ENCODE peak calls at places on chromosomes 16 and 17, in six cellular contexts. One of them, this sample, is unnamed.

GRCh38 chr17:62963296-62963695 is 2.7 kb upstream of the TANC2 start:
- DNase-seq in activated CD4-positive, alpha-beta T cell treated with anti-CD3 and anti-CD28 coated beads for 48 hours: no peak
- DNase-seq in fibroblast of pulmonary artery: peak; percentile 42
- DNase-seq in mucosa of gallbladder: no peak
- DNase-seq in skeletal muscle cell: peak; percentile 41
- DNase-seq in NCI-H1417: no peak
- DNase-seq in this sample: no peak

GRCh38 chr16:74626741-74627416 is 20.0 kb upstream of the GLG1 start:
- DNase-seq in NCI-H1417: no peak
- DNase-seq in skeletal muscle cell: no peak
- DNase-seq in fibroblast of pulmonary artery: no peak
- DNase-seq in activated CD4-positive, alpha-beta T cell treated with anti-CD3 and anti-CD28 coated beads for 48 hours: no peak
- DNase-seq in mucosa of gallbladder: no peak
- DNase-seq in this sample: no peak

GRCh38 chr16:85446846-85447656 is 166.1 kb upstream of the GSE1 start:
- DNase-seq in activated CD4-positive, alpha-beta T cell treated with anti-CD3 and anti-CD28 coated beads for 48 hours: no peak
- DNase-seq in mucosa of gallbladder: no peak
- DNase-seq in fibroblast of pulmonary artery: no peak
- DNase-seq in skeletal muscle cell: no peak
- DNase-seq in NCI-H1417: peak; percentile 76
- DNase-seq in this sample: no peak

GRCh38 chr17:42895185-42895555 is 5.4 kb upstream of the G6PC1 start:
- DNase-seq in activated CD4-positive, alpha-beta T cell treated with anti-CD3 and anti-CD28 coated beads for 48 hours: no peak
- DNase-seq in NCI-H1417: no peak
- DNase-seq in fibroblast of pulmonary artery: peak; percentile 88
- DNase-seq in skeletal muscle cell: peak; percentile 41
- DNase-seq in mucosa of gallbladder: peak; percentile 66
- DNase-seq in this sample: peak; percentile 72

GRCh38 chr17:9900744-9901143 is 4.3 kb downstream of the RCVRN start:
- DNase-seq in NCI-H1417: no peak
- DNase-seq in mucosa of gallbladder: no peak
- DNase-seq in activated CD4-positive, alpha-beta T cell treated with anti-CD3 and anti-CD28 coated beads for 48 hours: no peak
- DNase-seq in skeletal muscle cell: no peak
- DNase-seq in fibroblast of pulmonary artery: peak; percentile 33
- DNase-seq in this sample: no peak

GRCh38 chr16:81204794-81205680 is 33.5 kb upstream of the BCO1 start:
- DNase-seq in skeletal muscle cell: peak; percentile 17
- DNase-seq in activated CD4-positive, alpha-beta T cell treated with anti-CD3 and anti-CD28 coated beads for 48 hours: peak; percentile 66
- DNase-seq in mucosa of gallbladder: peak; percentile 34
- DNase-seq in NCI-H1417: peak; percentile 61
- DNase-seq in fibroblast of pulmonary artery: peak; percentile 79
- DNase-seq in this sample: no peak

GRCh38 chr16:4646773-4647660 is 22.4 kb downstream of the MGRN1 start:
- DNase-seq in fibroblast of pulmonary artery: no peak
- DNase-seq in activated CD4-positive, alpha-beta T cell treated with anti-CD3 and anti-CD28 coated beads for 48 hours: no peak
- DNase-seq in mucosa of gallbladder: no peak
- DNase-seq in NCI-H1417: no peak
- DNase-seq in skeletal muscle cell: no peak
- DNase-seq in this sample: no peak

GRCh38 chr16:83272201-83272600 is 535.6 kb upstream of the HSBP1 start:
- DNase-seq in mucosa of gallbladder: no peak
- DNase-seq in fibroblast of pulmonary artery: peak; percentile 10
- DNase-seq in NCI-H1417: no peak
- DNase-seq in activated CD4-positive, alpha-beta T cell treated with anti-CD3 and anti-CD28 coated beads for 48 hours: no peak
- DNase-seq in skeletal muscle cell: peak; percentile 16
- DNase-seq in this sample: no peak

GRCh38 chr16:3190949-3191353 is 2.9 kb downstream of the OR1F1 start:
- DNase-seq in activated CD4-positive, alpha-beta T cell treated with anti-CD3 and anti-CD28 coated beads for 48 hours: peak; percentile 22
- DNase-seq in fibroblast of pulmonary artery: no peak
- DNase-seq in NCI-H1417: no peak
- DNase-seq in skeletal muscle cell: no peak
- DNase-seq in mucosa of gallbladder: no peak
- DNase-seq in this sample: no peak

GRCh38 chr17:70258465-70258864 is 89.1 kb downstream of the KCNJ2 start:
- DNase-seq in mucosa of gallbladder: no peak
- DNase-seq in activated CD4-positive, alpha-beta T cell treated with anti-CD3 and anti-CD28 coated beads for 48 hours: no peak
- DNase-seq in skeletal muscle cell: no peak
- DNase-seq in fibroblast of pulmonary artery: no peak
- DNase-seq in NCI-H1417: no peak
- DNase-seq in this sample: no peak

GRCh38 chr16:80274576-80275191 is 266.1 kb upstream of the DYNLRB2 start:
- DNase-seq in mucosa of gallbladder: no peak
- DNase-seq in skeletal muscle cell: peak; percentile 83
- DNase-seq in fibroblast of pulmonary artery: no peak
- DNase-seq in activated CD4-positive, alpha-beta T cell treated with anti-CD3 and anti-CD28 coated beads for 48 hours: no peak
- DNase-seq in NCI-H1417: no peak
- DNase-seq in this sample: no peak

GRCh38 chr17:48062273-48062672 is 14.1 kb downstream of the NFE2L1 start:
- DNase-seq in activated CD4-positive, alpha-beta T cell treated with anti-CD3 and anti-CD28 coated beads for 48 hours: no peak
- DNase-seq in fibroblast of pulmonary artery: no peak
- DNase-seq in NCI-H1417: no peak
- DNase-seq in mucosa of gallbladder: no peak
- DNase-seq in skeletal muscle cell: no peak
- DNase-seq in this sample: no peak

GRCh38 chr16:69031877-69032301 is 73.6 kb upstream of the HAS3 start:
- DNase-seq in skeletal muscle cell: no peak
- DNase-seq in fibroblast of pulmonary artery: no peak
- DNase-seq in NCI-H1417: no peak
- DNase-seq in activated CD4-positive, alpha-beta T cell treated with anti-CD3 and anti-CD28 coated beads for 48 hours: no peak
- DNase-seq in mucosa of gallbladder: peak; percentile 85
- DNase-seq in this sample: no peak

This sample was measured in left lobe of liver.